ENCODE peak calls at places on chromosomes 7 and 10, in seven cellular contexts. G is EH; A is NCI-H2029; V is activated gamma-delta T cell treated with anti-CD3 and anti-CD28 coated beads, Interleukin-2, amount 50 U/mL, for 16 hours; U is pancreas; Q is COLO829; K is G401. M is an unnamed sample.

GRCh38 chr10:76114556-76114955 is 683.1 kb downstream of the LRMDA start:
- DNase-seq in G (peak), A (peak), V (no peak), U (no peak), Q (no peak), K (no peak), M (no peak)

GRCh38 chr10:24691113-24691512 is 32.6 kb downstream of the ARHGAP21 start:
- DNase-seq in G (no peak), A (no peak), V (no peak), U (no peak), Q (no peak), K (no peak), M (no peak)

GRCh38 chr10:61900829-61901783 is at the start of gene ARID5B:
- DNase-seq in G (peak), A (peak), V (no peak), U (no peak), Q (no peak), K (peak), M (peak)

GRCh38 chr10:84665883-84666463 is 337.6 kb downstream of the CCSER2 start:
- DNase-seq in G (no peak), A (no peak), V (no peak), U (no peak), Q (peak), K (peak), M (no peak)

GRCh38 chr10:78207216-78207615 is 173.6 kb downstream of the RPS24 start:
- DNase-seq in G (peak), A (no peak), V (no peak), U (no peak), Q (no peak), K (no peak), M (no peak)

GRCh38 chr10:69838418-69838817 is 36.7 kb downstream of the COL13A1 start:
- DNase-seq in G (no peak), A (no peak), V (no peak), U (no peak), Q (no peak), K (no peak), M (no peak)

GRCh38 chr7:4823442-4824119 is 38.2 kb downstream of the PAPOLB start:
- DNase-seq in G (no peak), A (no peak), V (no peak), U (peak), Q (no peak), K (peak), M (peak)

GRCh38 chr10:98272690-98273453 is 4.9 kb upstream of the LOXL4 start:
- DNase-seq in G (peak), A (no peak), V (no peak), U (no peak), Q (no peak), K (no peak), M (no peak)

GRCh38 chr7:113805976-113806375 is 112.8 kb downstream of the PPP1R3A start:
- DNase-seq in G (no peak), A (no peak), V (no peak), U (no peak), Q (no peak), K (no peak), M (no peak)

GRCh38 chr10:132677096-132677904 is 108.6 kb downstream of the NKX6-2 start:
- DNase-seq in G (no peak), A (no peak), V (no peak), U (no peak), Q (no peak), K (peak), M (peak)

GRCh38 chr7:94095359-94096009 is 91.3 kb upstream of the BET1 start:
- DNase-seq in G (peak), A (no peak), V (no peak), U (no peak), Q (peak), K (no peak), M (no peak)

GRCh38 chr7:5699951-5700384 is 81.5 kb downstream of the RNF216 start:
- DNase-seq in G (no peak), A (no peak), V (peak), U (no peak), Q (peak), K (peak), M (no peak)

GRCh38 chr10:98296514-98296913 is 28.5 kb upstream of the LOXL4 start:
- DNase-seq in G (peak), A (no peak), V (no peak), U (no peak), Q (no peak), K (no peak), M (no peak)

GRCh38 chr7:104113788-104114187 is 94.0 kb downstream of the ORC5 start:
- DNase-seq in G (no peak), A (no peak), V (no peak), U (no peak), Q (no peak), K (no peak), M (no peak)

GRCh38 chr7:154646126-154647013 is 356.6 kb downstream of the PAXIP1 start:
- DNase-seq in G (no peak), A (no peak), V (no peak), U (no peak), Q (no peak), K (no peak), M (no peak)

GRCh38 chr7:19107392-19108147 is 9.9 kb downstream of the TWIST1 start:
- DNase-seq in G (peak), A (no peak), V (no peak), U (peak), Q (no peak), K (no peak), M (no peak)

GRCh38 chr10:67818323-67818722 is 19.7 kb downstream of the DNAJC12 start:
- DNase-seq in G (peak), A (peak), V (no peak), U (no peak), Q (peak), K (no peak), M (no peak)

GRCh38 chr7:92695308-92696261 is 105.4 kb upstream of the FAM133B start:
- DNase-seq in G (peak), A (no peak), V (no peak), U (peak), Q (peak), K (peak), M (no peak)

GRCh38 chr7:148918058-148918596 is 34.0 kb upstream of the EZH2 start:
- DNase-seq in G (no peak), A (no peak), V (no peak), U (no peak), Q (no peak), K (no peak), M (no peak)

GRCh38 chr10:44956717-44957706 is 2.6 kb upstream of the RASSF4 start:
- DNase-seq in G (no peak), A (no peak), V (no peak), U (no peak), Q (no peak), K (no peak), M (no peak)

GRCh38 chr7:41501016-41501415 is 201.9 kb downstream of the INHBA start:
- DNase-seq in G (peak), A (no peak), V (no peak), U (no peak), Q (peak), K (no peak), M (no peak)

GRCh38 chr10:52541082-52541481 is 227.0 kb downstream of the DKK1 start:
- DNase-seq in G (peak), A (no peak), V (no peak), U (no peak), Q (no peak), K (no peak), M (no peak)

GRCh38 chr7:1883834-1884582 is 213.9 kb downstream of the ELFN1 start:
- DNase-seq in G (no peak), A (no peak), V (no peak), U (peak), Q (no peak), K (no peak), M (no peak)

GRCh38 chr10:122132882-122133634 is 138.0 kb upstream of the BTBD16 start:
- DNase-seq in G (no peak), A (no peak), V (no peak), U (no peak), Q (no peak), K (no peak), M (no peak)

GRCh38 chr10:43734716-43735115 is 86.0 kb upstream of the ZNF32 start:
- DNase-seq in G (peak), A (no peak), V (no peak), U (no peak), Q (no peak), K (no peak), M (no peak)

GRCh38 chr7:84117304-84117703 is 77.3 kb downstream of the SEMA3A start:
- DNase-seq in G (no peak), A (no peak), V (no peak), U (no peak), Q (no peak), K (no peak), M (no peak)

GRCh38 chr7:65475734-65476319 is 102.2 kb downstream of the ZNF92 start:
- DNase-seq in G (no peak), A (peak), V (peak), U (no peak), Q (peak), K (no peak), M (no peak)

GRCh38 chr7:86904949-86905834 is 154.3 kb downstream of the ELAPOR2 start:
- DNase-seq in G (peak), A (peak), V (no peak), U (no peak), Q (peak), K (peak), M (peak)

GRCh38 chr7:150631084-150631824 is 931 bp downstream of the GIMAP6 start:
- DNase-seq in G (no peak), A (no peak), V (no peak), U (no peak), Q (no peak), K (no peak), M (no peak)

GRCh38 chr10:29820890-29821398 is 186.2 kb upstream of the SVIL start:
- DNase-seq in G (no peak), A (no peak), V (no peak), U (no peak), Q (no peak), K (peak), M (peak)

GRCh38 chr7:80133361-80134104 is 1.1 kb upstream of the GNAI1 start:
- DNase-seq in G (peak), A (no peak), V (no peak), U (no peak), Q (no peak), K (peak), M (no peak)

M was measured in cerebellum.